ENCODE peak calls at places on chromosomes 4 and X, in seven cellular contexts. N is suprapubic skin, H is AG10803, J is foreskin keratinocyte, B is pancreas, K is kidney epithelial cell, S is HFF-Myc. Q is an unnamed sample.

GRCh38 chrX:69022430-69022829 is 142.8 kb downstream of the PJA1 start:
- DNase-seq in N (no peak), H (no peak), J (no peak), B (no peak), K (no peak), S (no peak), Q (no peak)

GRCh38 chr4:145061325-145061920 is 36.6 kb downstream of the ANAPC10 start:
- DNase-seq in N (no peak), H (peak; percentile 63), J (peak; percentile 44), B (no peak), K (no peak), S (peak; percentile 35), Q (no peak)

GRCh38 chrX:48714573-48714972 is 18.0 kb downstream of the SUV39H1 start:
- DNase-seq in N (no peak), H (peak; percentile 33), J (no peak), B (no peak), K (no peak), S (no peak), Q (no peak)

GRCh38 chr4:76620723-76621463 is 185.9 kb downstream of the SHROOM3 start:
- DNase-seq in N (no peak), H (no peak), J (no peak), B (peak; percentile 42), K (no peak), S (no peak), Q (no peak)

GRCh38 chrX:39603291-39603690 is 494.5 kb downstream of the BCOR start:
- DNase-seq in N (no peak), H (peak; percentile 19), J (no peak), B (no peak), K (no peak), S (no peak), Q (no peak)

GRCh38 chrX:124346064-124346876 is at the start of gene SH2D1A:
- DNase-seq in N (no peak), H (no peak), J (no peak), B (no peak), K (no peak), S (no peak), Q (no peak)

GRCh38 chrX:116267511-116268040 is 97.0 kb downstream of the AGTR2 start:
- DNase-seq in N (no peak), H (peak; percentile 69), J (no peak), B (no peak), K (no peak), S (no peak), Q (no peak)

GRCh38 chrX:33908074-33908473 is 224.0 kb downstream of the FAM47A start:
- DNase-seq in N (no peak), H (no peak), J (no peak), B (no peak), K (no peak), S (no peak), Q (no peak)

GRCh38 chrX:106802388-106803275 is at the start of gene TBC1D8B:
- DNase-seq in N (peak; percentile 78), H (peak; percentile 89), J (peak; percentile 87), B (peak; percentile 88), K (peak; percentile 71), S (peak; percentile 72), Q (peak; percentile 53)

GRCh38 chr4:89039735-89040338 is 17.1 kb downstream of the FAM13A start:
- DNase-seq in N (no peak), H (peak; percentile 50), J (no peak), B (no peak), K (no peak), S (no peak), Q (no peak)

GRCh38 chr4:32985256-32985655 is 2265.1 kb downstream of the PCDH7 start:
- DNase-seq in N (no peak), H (peak; percentile 11), J (peak; percentile 61), B (no peak), K (no peak), S (peak; percentile 2), Q (no peak)

GRCh38 chr4:57098945-57099344 is 11.2 kb downstream of the IGFBP7 start:
- DNase-seq in N (no peak), H (peak; percentile 94), J (no peak), B (no peak), K (no peak), S (no peak), Q (no peak)

GRCh38 chr4:150236626-150237025 is 158.4 kb downstream of the DCLK2 start:
- DNase-seq in N (no peak), H (peak; percentile 57), J (no peak), B (no peak), K (no peak), S (no peak), Q (no peak)

GRCh38 chr4:168852933-168853713 is 156.9 kb downstream of the CBR4 start:
- DNase-seq in N (no peak), H (no peak), J (no peak), B (no peak), K (no peak), S (no peak), Q (no peak)

GRCh38 chr4:121041307-121042090 is 30.8 kb downstream of the NDNF start:
- DNase-seq in N (no peak), H (no peak), J (peak; percentile 25), B (no peak), K (no peak), S (no peak), Q (no peak)

GRCh38 chrX:154732421-154733071 is 18.3 kb downstream of the GAB3 start:
- DNase-seq in N (no peak), H (no peak), J (no peak), B (no peak), K (no peak), S (no peak), Q (no peak)

GRCh38 chr4:185383451-185383850 is 12.3 kb downstream of the LRP2BP start:
- DNase-seq in N (no peak), H (no peak), J (peak; percentile 62), B (peak; percentile 78), K (no peak), S (no peak), Q (no peak)

DNA sequence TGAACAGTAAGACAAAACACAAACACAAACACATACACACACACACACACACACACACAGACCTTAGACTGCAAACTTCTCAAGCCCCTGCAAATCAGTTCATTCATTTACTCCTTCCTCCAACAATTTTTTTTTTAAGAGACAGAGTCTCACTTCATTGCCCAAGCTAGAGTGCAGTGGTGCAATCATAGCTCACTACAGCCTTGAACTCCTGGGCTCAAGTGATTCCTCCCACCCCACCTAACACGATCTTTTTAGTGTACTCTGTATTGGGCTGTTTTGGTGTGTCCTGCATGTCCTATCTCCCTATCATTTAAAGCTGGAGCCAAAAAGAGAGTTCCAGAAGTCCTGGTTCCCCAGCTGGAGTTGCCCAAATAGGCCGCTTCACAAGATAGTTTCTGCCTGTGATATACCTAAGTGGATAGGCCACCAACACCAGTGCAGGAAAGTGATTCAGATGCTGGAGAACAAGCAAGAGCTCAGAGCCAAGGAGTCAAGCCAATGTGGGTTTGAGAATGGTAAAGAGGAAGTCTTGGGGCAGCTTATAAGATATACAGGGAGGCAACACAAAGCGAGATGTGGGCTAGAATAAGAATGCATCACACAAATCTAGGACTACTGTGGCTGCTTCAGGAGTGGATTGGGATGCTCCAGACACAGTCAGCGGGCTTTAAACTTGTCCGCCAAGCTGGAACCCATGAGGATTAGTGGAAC is 85.4 kb upstream of the RAPGEF2 start:
- DNase-seq in N (no peak), H (no peak), J (no peak), B (no peak), K (no peak), S (no peak), Q (no peak)
- TF ChIP-seq CTCF in N (no peak), H (no peak), J (no peak), B (no peak), K (no peak), S (no peak), Q (no peak)

GRCh38 chrX:50920132-50920531 is 9.6 kb downstream of the BMP15 start:
- DNase-seq in N (no peak), H (peak; percentile 11), J (peak; percentile 8), B (no peak), K (no peak), S (no peak), Q (no peak)
- TF ChIP-seq CTCF in N (peak; percentile 15), H (peak; percentile 48), J (peak; percentile 63), B (no peak), K (peak; percentile 30), S (peak; percentile 12), Q (peak; percentile 54)

DNA sequence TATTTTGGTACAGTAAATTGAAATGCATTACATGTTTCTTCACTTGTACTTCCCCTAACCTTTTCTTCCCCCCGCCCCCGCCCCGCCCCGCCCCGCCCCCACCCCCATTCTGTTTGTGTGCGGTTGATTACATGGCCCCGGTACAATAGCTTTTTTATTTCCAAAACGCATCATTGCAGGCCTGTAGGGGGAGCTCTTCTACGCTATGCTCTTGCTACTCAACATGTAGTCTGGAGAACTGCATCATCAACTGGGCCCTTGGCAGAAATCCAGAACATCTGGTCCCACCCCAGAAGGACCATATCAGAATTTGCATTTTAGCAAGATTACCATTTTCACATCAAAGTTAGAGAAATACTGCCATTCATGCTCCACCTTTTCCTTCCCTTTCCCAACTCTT is 333.3 kb upstream of the DDX53 start:
- DNase-seq in N (no peak), H (no peak), J (no peak), B (no peak), K (no peak), S (peak; percentile 27), Q (no peak)
- TF ChIP-seq CTCF in N (no peak), H (peak; percentile 8), J (peak; percentile 33), B (no peak), K (no peak), S (peak; percentile 17), Q (peak; percentile 46)

GRCh38 chr4:3372264-3372932 is 69.4 kb upstream of the HGFAC start:
- DNase-seq in N (no peak), H (no peak), J (no peak), B (no peak), K (no peak), S (no peak), Q (no peak)
- TF ChIP-seq CTCF in N (no peak), H (no peak), J (no peak), B (no peak), K (no peak), S (no peak), Q (no peak)

GRCh38 chr4:146335763-146336412 is 121.5 kb downstream of the REELD1 start:
- DNase-seq in N (no peak), H (no peak), J (no peak), B (no peak), K (no peak), S (no peak), Q (no peak)

GRCh38 chr4:146334862-146335449 is 120.6 kb downstream of the REELD1 start:
- DNase-seq in N (no peak), H (peak; percentile 25), J (no peak), B (no peak), K (no peak), S (no peak), Q (no peak)

GRCh38 chr4:146336413-146336807 is 122.1 kb downstream of the REELD1 start:
- DNase-seq in N (no peak), H (no peak), J (no peak), B (no peak), K (no peak), S (no peak), Q (no peak)

GRCh38 chr4:146340798-146341197 is 126.5 kb downstream of the REELD1 start:
- DNase-seq in N (no peak), H (peak; percentile 30), J (no peak), B (no peak), K (no peak), S (no peak), Q (no peak)

DNA sequence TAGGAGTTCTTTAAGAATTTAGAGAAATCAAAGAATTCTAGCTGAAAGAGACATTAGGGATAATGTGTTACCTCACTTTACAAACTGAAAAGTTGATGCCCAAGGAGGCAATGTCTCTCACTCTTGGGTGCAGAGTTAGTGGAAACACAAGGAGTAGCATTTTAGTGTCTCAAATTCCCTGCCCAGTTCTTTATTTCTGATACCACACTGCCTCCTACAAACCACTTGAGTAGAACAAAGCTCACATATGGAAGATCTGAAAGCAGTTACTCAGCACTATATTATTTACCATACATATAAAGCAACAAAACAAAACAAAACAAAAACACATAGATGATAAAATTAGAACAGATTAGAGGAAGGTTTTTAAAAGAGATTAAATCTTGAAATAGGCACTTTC is 124.2 kb downstream of the REELD1 start:
- DNase-seq in N (no peak), H (peak; percentile 14), J (no peak), B (no peak), K (no peak), S (no peak), Q (no peak)
- TF ChIP-seq CTCF in N (no peak), H (no peak), J (peak; percentile 31), B (no peak), K (no peak), S (no peak), Q (no peak)

Q was measured in epithelial cell of proximal tubule.